ENCODE peak calls at places on chromosomes 1 and 21, in four cellular contexts. P is heart right ventricle, R is left ventricle myocardium inferior, B is psoas muscle. E is an unnamed sample.
A peak's percentile ranks its signal among the peaks of the same experiment; 100 is the strongest.

GRCh38 chr1:197770243-197770642 is 5.0 kb downstream of the DENND1B start:
- DNase-seq in P (no peak), R (no peak), B (no peak), E (no peak)

GRCh38 chr21:22758478-22758877 is 1760.3 kb downstream of the NCAM2 start:
- DNase-seq in P (no peak), R (no peak), B (no peak), E (no peak)

GRCh38 chr1:208387908-208388756 is 143.9 kb upstream of the PLXNA2 start:
- DNase-seq in P (no peak), R (no peak), B (no peak), E (no peak)

GRCh38 chr1:110879758-110880606 is 7.0 kb downstream of the CD53 start:
- DNase-seq in P (no peak), R (no peak), B (no peak), E (peak; percentile 42)

GRCh38 chr21:14773777-14774345 is 227.7 kb upstream of the SAMSN1 start:
- DNase-seq in P (peak; percentile 11), R (peak; percentile 15), B (peak; percentile 44), E (no peak)

GRCh38 chr1:46364612-46365011 is 24.0 kb downstream of the NSUN4 start:
- DNase-seq in P (no peak), R (no peak), B (no peak), E (no peak)

GRCh38 chr1:25810341-25811299 is 9.1 kb upstream of the MTFR1L start:
- DNase-seq in P (peak; percentile 81), R (peak; percentile 73), B (peak; percentile 88), E (peak; percentile 82)

GRCh38 chr21:43694437-43695079 is 24.4 kb upstream of the PDXK start:
- DNase-seq in P (no peak), R (no peak), B (no peak), E (no peak)

GRCh38 chr1:234486858-234487830 is 8.2 kb upstream of the TARBP1 start:
- DNase-seq in P (no peak), R (no peak), B (no peak), E (no peak)

GRCh38 chr1:200184196-200184595 is 156.7 kb downstream of the NR5A2 start:
- DNase-seq in P (peak; percentile 59), R (peak; percentile 75), B (peak; percentile 92), E (no peak)

GRCh38 chr1:177122869-177123268 is 41.6 kb downstream of the ASTN1 start:
- DNase-seq in P (no peak), R (no peak), B (no peak), E (no peak)

GRCh38 chr21:36684957-36685714 is 13.8 kb upstream of the SIM2 start:
- DNase-seq in P (no peak), R (no peak), B (no peak), E (no peak)

GRCh38 chr1:176789571-176790090 is 326.7 kb downstream of the PAPPA2 start:
- DNase-seq in P (no peak), R (no peak), B (no peak), E (no peak)

GRCh38 chr1:201468844-201469644 is at the start of gene PHLDA3:
- DNase-seq in P (peak; percentile 87), R (peak; percentile 89), B (peak; percentile 94), E (no peak)

GRCh38 chr1:228283476-228284147 is 75.8 kb downstream of the OBSCN start:
- DNase-seq in P (peak; percentile 7), R (peak; percentile 13), B (peak; percentile 61), E (no peak)

GRCh38 chr1:154767315-154768240 is 102.5 kb downstream of the KCNN3 start:
- DNase-seq in P (peak; percentile 47), R (peak; percentile 64), B (no peak), E (no peak)

GRCh38 chr1:174964261-174964984 is 35.3 kb upstream of the CACYBP start:
- DNase-seq in P (no peak), R (no peak), B (no peak), E (no peak)

GRCh38 chr1:160607051-160608032 is 28.0 kb upstream of the CD84 start:
- DNase-seq in P (no peak), R (no peak), B (no peak), E (peak; percentile 28)

GRCh38 chr1:8397511-8397910 is 79.6 kb downstream of the SLC45A1 start:
- DNase-seq in P (no peak), R (no peak), B (no peak), E (no peak)

GRCh38 chr1:30748098-30748698 is 9.4 kb downstream of the LAPTM5 start:
- DNase-seq in P (no peak), R (no peak), B (no peak), E (no peak)

GRCh38 chr1:28280501-28280900 is 21.2 kb downstream of the SESN2 start:
- DNase-seq in P (no peak), R (no peak), B (no peak), E (no peak)

GRCh38 chr1:23469372-23469982 is 14.5 kb downstream of the ASAP3 start:
- DNase-seq in P (peak; percentile 48), R (peak; percentile 48), B (no peak), E (no peak)

GRCh38 chr1:67830928-67831596 is 2.2 kb downstream of the GNG12 start:
- DNase-seq in P (no peak), R (no peak), B (no peak), E (no peak)

GRCh38 chr1:15259608-15260007 is 12.6 kb downstream of the FHAD1 start:
- DNase-seq in P (no peak), R (no peak), B (no peak), E (no peak)

GRCh38 chr1:230197644-230198567 is 130.9 kb downstream of the GALNT2 start:
- DNase-seq in P (no peak), R (no peak), B (no peak), E (no peak)

DNA sequence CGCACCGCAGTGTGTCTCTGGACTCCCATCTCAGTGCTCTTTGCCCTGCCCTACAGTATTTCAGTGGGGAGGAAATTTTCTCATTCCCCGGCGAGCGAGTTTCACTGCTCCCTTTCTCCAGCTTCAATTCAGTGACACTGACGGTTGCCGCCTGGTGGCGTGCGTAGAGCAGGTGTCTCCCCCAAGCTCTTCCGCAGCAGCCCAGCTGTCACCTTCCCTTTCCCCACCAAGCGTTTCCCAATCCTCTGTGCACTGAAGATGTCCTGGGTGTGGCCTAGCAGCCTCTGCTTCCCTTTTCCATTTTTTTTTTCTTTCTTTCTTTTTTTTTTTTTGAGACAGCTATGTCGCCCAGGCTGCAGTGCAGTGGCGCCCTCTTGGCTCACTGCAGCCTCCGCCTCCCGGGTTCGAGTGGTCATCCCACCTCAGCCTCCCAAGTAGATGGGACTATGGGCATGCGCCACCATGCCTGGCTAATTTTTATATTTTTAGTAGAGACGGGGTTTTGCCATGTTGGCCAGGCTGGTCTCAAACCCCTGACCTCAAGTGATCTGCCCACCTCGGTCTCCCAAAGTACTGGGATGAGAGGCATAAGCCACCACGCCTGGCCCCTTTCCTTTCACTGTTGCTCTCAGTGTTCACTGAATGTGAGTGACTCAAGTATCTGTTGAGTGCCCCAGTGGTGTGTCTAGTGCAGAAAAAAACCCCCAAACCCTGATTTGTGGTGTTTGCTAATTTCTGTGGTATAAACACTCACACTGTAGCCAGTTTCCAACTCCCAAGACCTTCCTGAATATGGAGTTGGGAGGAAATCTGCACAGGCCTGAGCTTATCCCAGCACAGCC is 30.1 kb downstream of the TNFRSF1B start:
- DNase-seq in P (no peak), R (peak; percentile 49), B (peak; percentile 67), E (no peak)
- TF ChIP-seq CTCF in P (no peak), R (peak; percentile 26), B (no peak), E (no peak)

GRCh38 chr21:16945580-16945979 is 567.3 kb upstream of the CXADR start:
- DNase-seq in P (no peak), R (no peak), B (no peak), E (no peak)

DNA sequence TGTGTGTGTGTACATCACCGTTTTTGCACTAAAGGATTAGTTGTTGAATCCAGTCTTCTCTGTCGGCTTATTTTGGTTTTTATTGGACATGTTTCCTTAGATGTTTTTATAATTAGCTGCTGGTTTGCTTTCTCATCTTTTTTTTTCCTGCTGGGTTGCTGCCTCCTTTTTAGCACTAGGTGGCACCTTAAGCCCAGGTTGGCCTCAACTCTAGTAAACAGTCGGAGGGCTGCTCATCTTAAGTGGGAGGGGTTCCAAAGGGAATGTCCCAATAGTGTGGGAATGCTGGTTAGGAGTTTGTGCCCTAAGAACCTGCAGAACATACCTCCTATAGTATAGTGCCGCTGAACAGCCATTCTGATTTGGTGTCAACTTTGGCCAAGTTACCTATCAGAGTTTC is 570.1 kb upstream of the CXADR start:
- DNase-seq in P (no peak), R (no peak), B (no peak), E (no peak)
- TF ChIP-seq CTCF in P (peak; percentile 21), R (peak; percentile 23), B (no peak), E (no peak)

DNA sequence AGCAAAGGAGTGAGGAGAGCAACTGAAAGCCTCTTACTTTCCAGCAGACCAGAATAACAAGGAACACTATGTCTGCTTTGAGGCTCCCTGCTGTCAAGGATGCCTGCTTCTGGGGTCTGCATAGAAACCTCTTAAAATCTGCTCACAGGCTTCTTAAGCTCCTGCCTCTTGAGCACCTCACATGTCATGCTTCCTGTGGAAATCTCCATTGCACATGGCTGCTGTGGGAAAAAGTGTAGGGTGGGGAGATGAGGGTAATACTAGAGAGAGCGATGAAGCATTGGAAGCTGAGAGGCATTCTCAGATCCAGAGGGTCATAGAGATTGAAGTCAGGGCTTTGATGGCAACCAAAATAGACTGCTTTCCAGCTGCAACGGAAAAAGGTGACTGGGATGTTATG is 6.2 kb upstream of the HLX start:
- DNase-seq in P (no peak), R (no peak), B (no peak), E (no peak)
- TF ChIP-seq CTCF in P (no peak), R (no peak), B (no peak), E (no peak)

GRCh38 chr1:5979536-5980313 is 12.5 kb downstream of the NPHP4 start:
- DNase-seq in P (no peak), R (no peak), B (peak; percentile 23), E (no peak)

GRCh38 chr1:5978452-5978851 is 13.8 kb downstream of the NPHP4 start:
- DNase-seq in P (no peak), R (no peak), B (peak; percentile 28), E (no peak)

GRCh38 chr1:5981009-5981380 is 11.2 kb downstream of the NPHP4 start:
- DNase-seq in P (no peak), R (no peak), B (no peak), E (no peak)

GRCh38 chr1:5982276-5982675 is 9.9 kb downstream of the NPHP4 start:
- DNase-seq in P (no peak), R (no peak), B (no peak), E (no peak)

GRCh38 chr1:5980314-5981008 is 11.8 kb downstream of the NPHP4 start:
- DNase-seq in P (peak; percentile 57), R (peak; percentile 73), B (peak; percentile 82), E (no peak)
- TF ChIP-seq CTCF in P (peak; percentile 10), R (peak; percentile 26), B (no peak), E (no peak)

GRCh38 chr1:233172201-233172600 is 123.3 kb downstream of the PCNX2 start:
- DNase-seq in P (no peak), R (no peak), B (no peak), E (no peak)
- TF ChIP-seq CTCF in P (peak; percentile 51), R (peak; percentile 68), B (peak; percentile 41), E (no peak)

E was measured in natural killer cell.